ENCODE peak calls at places on chromosome 11, in eight cellular contexts. X is AG09309, W is mammary epithelial cell, O is fibroblast of mammary gland, R is A549, Y is ovary, K is dorsolateral prefrontal cortex, P is fibroblast of villous mesenchyme. F is an unnamed sample.

GRCh38 chr11:103525069-103525468 is 415.8 kb downstream of the DYNC2H1 start:
- DNase-seq in X (no peak), W (peak), O (peak), R (no peak), Y (no peak), K (no peak), P (peak), F (peak)

GRCh38 chr11:63639195-63639832 is 25.1 kb upstream of the PLAAT3 start:
- DNase-seq in X (peak), W (no peak), O (peak), R (peak), Y (no peak), K (no peak), P (peak), F (peak)

GRCh38 chr11:7524831-7525230 is 11.0 kb downstream of the PPFIBP2 start:
- DNase-seq in X (no peak), W (peak), O (no peak), R (no peak), Y (no peak), K (no peak), P (no peak), F (no peak)

GRCh38 chr11:44139565-44140313 is 44.3 kb downstream of the EXT2 start:
- DNase-seq in X (no peak), W (no peak), O (no peak), R (no peak), Y (no peak), K (no peak), P (peak), F (no peak)

GRCh38 chr11:3815882-3816281 is 7.5 kb downstream of the PGAP2 start:
- DNase-seq in X (no peak), W (no peak), O (no peak), R (no peak), Y (no peak), K (no peak), P (no peak), F (no peak)

GRCh38 chr11:7973011-7973410 is 7.8 kb upstream of the NLRP10 start:
- DNase-seq in X (peak), W (peak), O (peak), R (no peak), Y (no peak), K (no peak), P (no peak), F (peak)

GRCh38 chr11:1138053-1138452 is 19.7 kb upstream of the MUC5AC start:
- DNase-seq in X (peak), W (peak), O (peak), R (no peak), Y (no peak), K (no peak), P (peak), F (peak)

GRCh38 chr11:75031224-75031753 is 42.6 kb downstream of the NEU3 start:
- DNase-seq in X (peak), W (peak), O (peak), R (no peak), Y (no peak), K (peak), P (peak), F (peak)

GRCh38 chr11:28858076-28858475 is 749.9 kb downstream of the METTL15 start:
- DNase-seq in X (no peak), W (no peak), O (peak), R (no peak), Y (no peak), K (no peak), P (peak), F (peak)

GRCh38 chr11:16917941-16918340 is 96.3 kb downstream of the PLEKHA7 start:
- DNase-seq in X (no peak), W (peak), O (no peak), R (no peak), Y (no peak), K (no peak), P (no peak), F (no peak)

GRCh38 chr11:103183981-103184592 is 74.9 kb downstream of the DYNC2H1 start:
- DNase-seq in X (no peak), W (no peak), O (no peak), R (no peak), Y (no peak), K (no peak), P (no peak), F (no peak)

GRCh38 chr11:113397821-113398220 is 10.2 kb downstream of the ANKK1 start:
- DNase-seq in X (no peak), W (no peak), O (no peak), R (no peak), Y (no peak), K (no peak), P (no peak), F (no peak)

GRCh38 chr11:6387811-6388599 is 2.3 kb upstream of the SMPD1 start:
- DNase-seq in X (no peak), W (no peak), O (peak), R (no peak), Y (no peak), K (no peak), P (peak), F (no peak)

GRCh38 chr11:76782526-76783293 is 446 bp upstream of the TSKU start:
- DNase-seq in X (peak), W (peak), O (peak), R (peak), Y (peak), K (peak), P (peak), F (peak)

GRCh38 chr11:4065601-4066377 is 28.8 kb upstream of the RRM1 start:
- DNase-seq in X (no peak), W (no peak), O (no peak), R (no peak), Y (no peak), K (no peak), P (no peak), F (peak)

GRCh38 chr11:132028380-132029240 is 658.2 kb downstream of the NTM start:
- DNase-seq in X (no peak), W (no peak), O (peak), R (no peak), Y (no peak), K (no peak), P (peak), F (peak)

GRCh38 chr11:109785714-109786113 is 307.5 kb upstream of the ZC3H12C start:
- DNase-seq in X (peak), W (no peak), O (peak), R (no peak), Y (no peak), K (no peak), P (peak), F (peak)

GRCh38 chr11:133163463-133164419 is 368.6 kb downstream of the OPCML start:
- DNase-seq in X (peak), W (peak), O (peak), R (peak), Y (no peak), K (no peak), P (peak), F (peak)

GRCh38 chr11:95944623-95945022 is 20.7 kb upstream of the MTMR2 start:
- DNase-seq in X (no peak), W (no peak), O (no peak), R (no peak), Y (no peak), K (no peak), P (no peak), F (no peak)

GRCh38 chr11:91763331-91763730 is 461.3 kb upstream of the FAT3 start:
- DNase-seq in X (no peak), W (no peak), O (no peak), R (no peak), Y (no peak), K (no peak), P (no peak), F (no peak)

GRCh38 chr11:72736452-72737069 is 15.6 kb downstream of the ARAP1 start:
- DNase-seq in X (no peak), W (peak), O (peak), R (peak), Y (no peak), K (no peak), P (peak), F (peak)

GRCh38 chr11:111502611-111503010 is 9.6 kb downstream of the BTG4 start:
- DNase-seq in X (no peak), W (peak), O (no peak), R (no peak), Y (no peak), K (no peak), P (no peak), F (no peak)

GRCh38 chr11:103222801-103223200 is 113.6 kb downstream of the DYNC2H1 start:
- DNase-seq in X (no peak), W (no peak), O (peak), R (no peak), Y (no peak), K (no peak), P (no peak), F (no peak)

GRCh38 chr11:122032317-122032716 is 83.7 kb downstream of the BLID start:
- DNase-seq in X (peak), W (no peak), O (peak), R (no peak), Y (no peak), K (no peak), P (peak), F (peak)

GRCh38 chr11:12888525-12889158 is 120.5 kb upstream of the RASSF10 start:
- DNase-seq in X (peak), W (peak), O (peak), R (peak), Y (peak), K (peak), P (peak), F (peak)

GRCh38 chr11:118374729-118375128 is 15.3 kb downstream of the UBE4A start:
- DNase-seq in X (peak), W (no peak), O (peak), R (no peak), Y (no peak), K (no peak), P (peak), F (peak)

GRCh38 chr11:38476808-38477565 is 1879.0 kb upstream of the RAG2 start:
- DNase-seq in X (no peak), W (no peak), O (no peak), R (no peak), Y (no peak), K (no peak), P (no peak), F (no peak)

GRCh38 chr11:70757241-70757640 is 358.9 kb downstream of the CTTN start:
- DNase-seq in X (no peak), W (no peak), O (no peak), R (no peak), Y (no peak), K (peak), P (no peak), F (no peak)
- TF ChIP-seq CTCF in X (no peak), W (no peak), O (no peak), R (no peak), Y (no peak), K (no peak), P (no peak), F (no peak)

GRCh38 chr11:22930816-22931594 is 70.7 kb upstream of the CCDC179 start:
- DNase-seq in X (no peak), W (no peak), O (no peak), R (no peak), Y (no peak), K (no peak), P (no peak), F (no peak)
- H3K4me3 ChIP-seq in X (no peak), W (no peak), O (no peak), R (no peak), Y (no peak), K (no peak), P (no peak), F (no peak)

GRCh38 chr11:61752117-61752924 is at the start of gene MYRF:
- DNase-seq in X (no peak), W (no peak), O (peak), R (peak), Y (peak), K (no peak), P (peak), F (no peak)
- TF ChIP-seq CTCF in X (peak), W (peak), O (peak), R (peak), Y (peak), K (peak), P (peak), F (peak)

GRCh38 chr11:64917663-64917995 is 620 bp upstream of the ATG2A start:
- DNase-seq in X (no peak), W (no peak), O (no peak), R (no peak), Y (no peak), K (no peak), P (no peak), F (no peak)
- H3K4me3 ChIP-seq in X (peak), W (peak), O (peak), R (peak), Y (peak), K (peak), P (peak), F (peak)

F was measured in AG10803.